ENCODE peak calls at places on chromosomes 16 and 17, in four cellular contexts. S, W, O and I are unnamed samples.

GRCh38 chr17:57676543-57676942 is 68.6 kb downstream of the CCDC182 start:
- DNase-seq in S (no peak), W (no peak), O (no peak), I (no peak)

GRCh38 chr17:68603027-68603426 is 1.9 kb upstream of the FAM20A start:
- DNase-seq in S (no peak), W (no peak), O (no peak), I (no peak)

GRCh38 chr17:29569245-29569950 is 897 bp downstream of the TP53I13 start:
- DNase-seq in S (no peak), W (no peak), O (no peak), I (peak; percentile 4)

GRCh38 chr17:57086069-57086930 is 1.3 kb downstream of the AKAP1 start:
- DNase-seq in S (no peak), W (peak; percentile 88), O (peak; percentile 44), I (peak; percentile 36)

GRCh38 chr17:44197107-44197506 is 2.6 kb downstream of the ATXN7L3 start:
- DNase-seq in S (no peak), W (no peak), O (no peak), I (no peak)

GRCh38 chr17:42038221-42038973 is 12.0 kb downstream of the C17orf113 start:
- DNase-seq in S (no peak), W (no peak), O (no peak), I (no peak)

GRCh38 chr17:34581446-34582184 is 2.2 kb downstream of the TMEM132E start:
- DNase-seq in S (no peak), W (no peak), O (no peak), I (no peak)

GRCh38 chr16:65373095-65373494 is 251.2 kb upstream of the CDH11 start:
- DNase-seq in S (no peak), W (no peak), O (no peak), I (no peak)

GRCh38 chr16:3101841-3102470 is 2.9 kb upstream of the ZSCAN10 start:
- DNase-seq in S (no peak), W (no peak), O (no peak), I (peak; percentile 72)

GRCh38 chr17:45410144-45411091 is 22.3 kb downstream of the ARHGAP27 start:
- DNase-seq in S (no peak), W (no peak), O (no peak), I (no peak)

GRCh38 chr16:8572919-8573724 is 17.2 kb downstream of the TMEM114 start:
- DNase-seq in S (no peak), W (peak; percentile 61), O (peak; percentile 33), I (peak; percentile 55)

GRCh38 chr17:68789203-68789962 is 165.8 kb downstream of the ABCA8 start:
- DNase-seq in S (no peak), W (peak; percentile 72), O (no peak), I (no peak)

GRCh38 chr17:6641374-6641818 is 536 bp downstream of the TXNDC17 start:
- DNase-seq in S (no peak), W (no peak), O (no peak), I (no peak)

GRCh38 chr17:31832748-31833147 is 26.3 kb downstream of the COPRS start:
- DNase-seq in S (no peak), W (no peak), O (no peak), I (no peak)

DNA sequence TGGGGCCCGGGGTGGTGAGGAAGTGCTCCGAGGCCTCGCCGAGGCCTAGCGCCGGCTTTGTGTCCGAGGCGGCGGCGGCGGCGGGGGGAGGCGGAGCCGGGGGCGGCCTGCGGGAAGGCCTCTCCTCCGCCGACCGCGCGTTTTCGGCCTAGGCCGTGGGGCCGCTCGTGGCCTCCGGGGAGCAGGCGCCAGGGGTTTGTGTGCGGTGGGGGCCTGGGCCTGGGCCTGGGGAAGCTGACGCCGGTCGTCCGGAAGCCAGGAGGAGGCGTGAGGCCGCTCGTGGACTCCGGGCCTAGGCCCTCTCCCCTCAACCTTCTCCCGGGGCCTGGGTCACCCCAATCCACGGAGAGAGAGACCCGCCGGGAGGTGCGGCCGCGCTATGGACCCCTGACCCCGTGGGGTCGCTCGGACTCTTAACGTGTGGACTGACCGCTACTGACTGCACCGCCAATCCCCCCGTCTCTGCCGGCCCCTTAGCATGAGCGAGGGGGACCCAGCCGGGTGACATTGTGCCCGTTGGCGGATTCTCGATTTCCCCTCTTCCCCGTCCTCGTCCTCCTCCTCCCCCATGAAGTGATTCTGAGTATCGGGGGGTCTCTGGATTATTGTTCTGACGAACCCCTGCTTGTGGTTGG is 601 bp downstream of the RBBP6 start:
- DNase-seq in S (no peak), W (no peak), O (no peak), I (no peak)
- TF ChIP-seq CBFB in S (no peak), W (no peak), O (no peak), I (no peak)

DNA sequence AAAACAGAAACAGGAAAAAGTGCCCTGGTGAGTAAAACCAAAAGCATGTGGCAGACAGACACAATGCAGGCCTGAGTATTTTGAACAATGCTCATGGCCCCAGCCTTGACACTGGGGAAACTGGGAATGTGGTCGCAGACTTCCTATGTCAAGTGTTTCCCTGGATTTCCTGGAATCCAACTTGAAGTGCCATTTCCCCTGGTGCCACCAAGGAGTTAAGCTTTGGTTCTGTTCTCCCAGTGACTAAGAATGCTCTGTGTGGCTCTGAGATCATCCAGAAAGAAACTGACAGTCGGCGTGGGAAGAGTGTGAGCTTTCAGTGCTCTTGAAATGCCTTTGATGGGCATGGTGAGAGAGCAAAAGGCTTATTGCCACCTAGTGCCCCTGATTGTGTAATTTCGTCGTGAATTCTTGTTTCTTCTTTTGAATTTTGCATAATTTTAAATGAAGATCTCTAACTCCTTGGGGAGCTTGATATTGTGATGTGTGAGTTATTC is 96.0 kb downstream of the YPEL2 start:
- DNase-seq in S (no peak), W (no peak), O (no peak), I (no peak)
- TF ChIP-seq CBFB in S (no peak), W (no peak), O (no peak), I (no peak)

GRCh38 chr16:6684076-6684673 is 648.5 kb upstream of the RBFOX1 start:
- DNase-seq in S (no peak), W (peak; percentile 5), O (peak; percentile 12), I (no peak)
- TF ChIP-seq CBFB in S (no peak), W (no peak), O (no peak), I (no peak)

GRCh38 chr16:86942469-86943175 is 364.3 kb downstream of the FOXL1 start:
- DNase-seq in S (no peak), W (no peak), O (no peak), I (no peak)
- TF ChIP-seq CBFB in S (no peak), W (no peak), O (no peak), I (no peak)

DNA sequence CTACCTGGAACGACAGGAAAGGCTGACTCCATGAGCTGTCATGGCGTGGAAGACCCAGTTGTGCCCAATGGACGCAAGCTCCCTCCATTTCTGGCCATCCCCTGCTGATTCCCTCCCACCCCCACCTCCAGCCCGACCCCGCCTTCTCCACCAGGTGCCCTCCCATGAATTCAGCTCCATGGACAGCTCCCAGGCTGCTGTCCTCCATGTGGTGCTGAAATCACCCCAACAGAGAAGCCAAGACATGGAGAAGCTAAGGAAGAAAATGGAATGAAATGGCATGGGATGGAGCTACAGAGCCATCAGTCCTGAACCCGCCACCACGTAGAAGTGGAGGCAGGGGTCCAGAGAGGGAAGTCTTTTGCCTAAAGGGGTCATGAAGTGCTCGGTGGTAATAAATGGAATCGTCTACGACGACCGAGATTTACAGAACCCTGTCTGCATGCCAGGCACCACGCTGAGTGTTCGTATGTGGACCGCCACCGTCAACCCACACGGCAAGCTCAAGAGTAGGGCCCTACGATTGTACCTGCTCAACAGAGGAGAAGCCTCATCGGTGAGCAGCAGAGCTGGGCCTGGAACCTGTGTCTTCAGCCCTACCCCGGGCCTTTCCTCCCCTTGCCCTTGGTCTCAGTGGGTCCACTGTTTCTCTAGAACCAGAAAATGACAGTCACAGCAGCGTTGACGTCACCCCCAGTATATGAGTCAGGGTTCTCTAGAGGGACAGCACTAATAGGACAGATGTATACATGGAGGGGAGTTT is 9.3 kb upstream of the ZC3H18 start:
- DNase-seq in S (no peak), W (peak; percentile 44), O (peak; percentile 64), I (peak; percentile 71)
- TF ChIP-seq CBFB in S (no peak), W (peak; percentile 93), O (no peak), I (peak; percentile 97)

GRCh38 chr16:49560018-49560830 is 186.6 kb downstream of the C16orf78 start:
- DNase-seq in S (no peak), W (no peak), O (no peak), I (no peak)

GRCh38 chr16:49557070-49557446 is 183.5 kb downstream of the C16orf78 start:
- DNase-seq in S (no peak), W (peak; percentile 7), O (no peak), I (peak; percentile 68)

GRCh38 chr16:49559242-49559641 is 185.6 kb downstream of the C16orf78 start:
- DNase-seq in S (no peak), W (no peak), O (no peak), I (no peak)

GRCh38 chr16:49558451-49558850 is 184.8 kb downstream of the C16orf78 start:
- DNase-seq in S (no peak), W (no peak), O (no peak), I (no peak)

GRCh38 chr16:49556252-49557069 is 182.9 kb downstream of the C16orf78 start:
- DNase-seq in S (no peak), W (peak; percentile 44), O (peak; percentile 18), I (peak; percentile 44)
- TF ChIP-seq CBFB in S (no peak), W (no peak), O (no peak), I (no peak)

GRCh38 chr16:56984639-56985038 is 4.7 kb upstream of the NLRC5 start:
- DNase-seq in S (no peak), W (no peak), O (no peak), I (no peak)

GRCh38 chr16:56985962-56986360 is 3.4 kb upstream of the NLRC5 start:
- DNase-seq in S (no peak), W (no peak), O (no peak), I (no peak)

GRCh38 chr16:56983211-56983751 is 6.1 kb upstream of the NLRC5 start:
- DNase-seq in S (no peak), W (no peak), O (no peak), I (no peak)

GRCh38 chr16:56986361-56986760 is 3.0 kb upstream of the NLRC5 start:
- DNase-seq in S (no peak), W (no peak), O (no peak), I (no peak)

DNA sequence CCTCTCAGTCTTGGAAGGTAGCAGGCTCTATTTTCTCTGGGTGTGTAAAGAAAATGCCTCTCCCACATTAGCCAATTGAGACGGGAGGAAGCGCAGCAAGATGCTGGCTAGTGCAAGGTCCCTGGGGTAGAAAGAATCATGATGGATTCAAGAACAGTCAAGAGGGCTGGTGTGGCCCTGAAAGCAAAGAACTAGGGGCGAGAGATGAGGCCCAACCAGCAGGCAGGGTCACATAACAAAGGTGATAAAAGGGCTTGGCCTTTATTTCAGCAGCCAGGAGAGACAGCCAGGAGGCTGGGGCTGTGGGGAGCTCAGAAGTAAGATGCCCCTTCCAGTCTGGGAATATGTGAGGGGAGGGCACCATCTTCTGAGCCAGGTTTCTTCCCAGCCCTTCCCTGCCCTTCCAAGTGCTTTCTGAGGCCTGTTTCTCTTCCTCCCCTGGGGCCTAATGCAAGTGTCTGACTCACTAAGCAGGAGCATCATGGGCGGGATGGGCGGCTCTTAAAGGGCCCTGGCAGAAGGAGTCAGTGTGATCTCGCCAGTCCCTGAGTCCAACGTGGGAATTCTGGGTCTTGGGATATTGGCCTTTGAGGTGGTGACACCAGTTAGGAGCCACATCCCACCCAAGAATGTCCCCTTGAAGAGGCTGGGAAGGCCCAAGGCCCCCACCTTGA is 3.9 kb upstream of the NLRC5 start:
- DNase-seq in S (no peak), W (no peak), O (no peak), I (no peak)
- TF ChIP-seq CBFB in S (no peak), W (no peak), O (no peak), I (no peak)